ENCODE peak calls at places on chromosomes 13 and 19, in four cellular contexts. J, I, Z and E are unnamed samples.

GRCh38 chr19:55174425-55175116 is 5.5 kb downstream of the SYT5 start:
- DNase-seq in J (no peak), I (no peak), Z (no peak), E (no peak)

GRCh38 chr19:10111405-10111811 is at the start of gene P2RY11:
- DNase-seq in J (no peak), I (no peak), Z (no peak), E (no peak)

GRCh38 chr13:86584301-86584700 is 785.1 kb upstream of the SLITRK6 start:
- DNase-seq in J (no peak), I (no peak), Z (no peak), E (no peak)

GRCh38 chr19:5536337-5536894 is 31.3 kb downstream of the TINCR start:
- DNase-seq in J (peak), I (peak), Z (no peak), E (peak)

GRCh38 chr19:41940443-41941409 is 12.5 kb upstream of the ERFL start:
- DNase-seq in J (no peak), I (no peak), Z (no peak), E (no peak)

GRCh38 chr19:7900931-7901330 is 2.7 kb upstream of the MAP2K7 start:
- DNase-seq in J (no peak), I (no peak), Z (no peak), E (no peak)

GRCh38 chr19:32708457-32708856 is 11.1 kb upstream of the TDRD12 start:
- DNase-seq in J (peak), I (no peak), Z (no peak), E (no peak)

GRCh38 chr19:2239771-2240770 is 3.4 kb downstream of the SF3A2 start:
- DNase-seq in J (peak), I (peak), Z (no peak), E (no peak)

GRCh38 chr13:37427843-37428494 is 170.6 kb downstream of the POSTN start:
- DNase-seq in J (no peak), I (no peak), Z (no peak), E (no peak)

GRCh38 chr19:4909172-4909896 is at the start of gene UHRF1:
- DNase-seq in J (no peak), I (peak), Z (no peak), E (no peak)

GRCh38 chr13:51229731-51230130 is 7.5 kb downstream of the FAM124A start:
- DNase-seq in J (no peak), I (no peak), Z (no peak), E (no peak)

GRCh38 chr13:44104969-44105368 is 225.3 kb downstream of the LACC1 start:
- DNase-seq in J (peak), I (no peak), Z (no peak), E (no peak)

GRCh38 chr19:15292140-15292539 is 40.2 kb downstream of the BRD4 start:
- DNase-seq in J (no peak), I (no peak), Z (no peak), E (no peak)

GRCh38 chr13:112194167-112194530 is 127.2 kb downstream of the SOX1 start:
- DNase-seq in J (no peak), I (no peak), Z (no peak), E (no peak)

GRCh38 chr13:39603424-39603947 is 493 bp upstream of the LHFPL6 start:
- DNase-seq in J (no peak), I (peak), Z (peak), E (no peak)

GRCh38 chr19:52190679-52191293 is 934 bp downstream of the PPP2R1A start:
- DNase-seq in J (no peak), I (no peak), Z (no peak), E (no peak)

GRCh38 chr13:44747179-44747578 is 171.0 kb upstream of the TSC22D1 start:
- DNase-seq in J (no peak), I (no peak), Z (no peak), E (no peak)

GRCh38 chr13:31807090-31807541 is 67.8 kb downstream of the RXFP2 start:
- DNase-seq in J (no peak), I (peak), Z (no peak), E (no peak)

GRCh38 chr13:65901723-65902122 is 1328.4 kb downstream of the PCDH9 start:
- DNase-seq in J (no peak), I (no peak), Z (no peak), E (no peak)

GRCh38 chr19:19276851-19277250 is 3.8 kb upstream of the TM6SF2 start:
- DNase-seq in J (no peak), I (no peak), Z (no peak), E (no peak)

GRCh38 chr13:109595466-109595865 is 190.9 kb downstream of the IRS2 start:
- DNase-seq in J (no peak), I (no peak), Z (no peak), E (no peak)

GRCh38 chr13:90445179-90445578 is 902.3 kb upstream of the MIR17HG start:
- DNase-seq in J (no peak), I (peak), Z (no peak), E (no peak)

DNA sequence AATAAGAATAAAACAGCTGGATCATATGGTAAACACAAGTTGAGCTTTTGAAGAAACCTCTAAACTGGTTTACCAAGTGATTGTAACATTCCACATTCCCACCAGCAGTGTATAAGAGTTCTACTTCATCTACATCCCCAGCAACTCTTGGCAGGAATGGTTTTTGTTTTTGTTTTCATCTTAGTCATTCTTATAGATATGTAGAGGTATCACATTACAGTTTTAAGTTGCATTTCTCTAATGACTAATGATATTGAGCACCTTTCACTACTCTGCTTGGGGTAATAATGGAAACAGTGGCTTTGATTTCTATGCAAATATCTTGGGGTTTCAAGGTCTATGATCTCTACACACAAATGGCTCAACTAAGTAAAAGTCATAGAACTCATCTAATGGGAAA is 614.5 kb downstream of the TBC1D4 start:
- DNase-seq in J (no peak), I (no peak), Z (no peak), E (no peak)
- TF ChIP-seq CTCF in J (no peak), I (no peak), Z (no peak), E (no peak)

GRCh38 chr13:101512650-101513049 is 60.2 kb downstream of the ITGBL1 start:
- DNase-seq in J (no peak), I (peak), Z (no peak), E (no peak)

GRCh38 chr13:101515504-101515903 is 63.0 kb downstream of the ITGBL1 start:
- DNase-seq in J (no peak), I (no peak), Z (no peak), E (no peak)

GRCh38 chr13:101514100-101514499 is 61.6 kb downstream of the ITGBL1 start:
- DNase-seq in J (no peak), I (no peak), Z (no peak), E (no peak)

GRCh38 chr13:101516262-101516661 is 63.8 kb downstream of the ITGBL1 start:
- DNase-seq in J (no peak), I (no peak), Z (no peak), E (no peak)

DNA sequence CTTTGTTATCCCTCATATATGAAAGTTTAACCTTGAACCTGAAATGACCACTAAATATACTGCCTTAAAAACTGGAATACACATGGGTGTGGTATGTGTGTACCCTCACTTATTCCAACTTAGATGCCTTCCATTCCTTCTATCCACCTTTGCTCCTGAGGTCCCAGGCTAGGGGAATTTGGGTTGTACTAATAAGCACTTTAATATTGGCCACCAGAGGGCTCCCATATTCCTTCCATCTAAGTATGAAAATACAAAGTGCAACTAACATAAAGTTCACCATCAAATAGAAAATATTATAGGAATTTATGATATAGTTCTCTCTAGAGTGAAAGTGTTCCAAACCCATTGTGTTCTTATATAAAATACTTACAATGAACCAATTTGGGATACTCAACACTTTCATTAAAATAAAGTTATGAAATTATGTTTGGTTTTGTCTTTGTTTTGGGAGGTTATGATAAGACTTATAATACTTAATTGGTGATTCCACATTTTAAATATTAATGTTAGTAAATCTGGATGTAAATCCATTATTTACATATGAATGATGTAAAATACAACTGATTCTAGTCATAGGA is 62.3 kb downstream of the ITGBL1 start:
- DNase-seq in J (no peak), I (peak), Z (no peak), E (no peak)
- TF ChIP-seq CTCF in J (peak), I (peak), Z (peak), E (peak)

DNA sequence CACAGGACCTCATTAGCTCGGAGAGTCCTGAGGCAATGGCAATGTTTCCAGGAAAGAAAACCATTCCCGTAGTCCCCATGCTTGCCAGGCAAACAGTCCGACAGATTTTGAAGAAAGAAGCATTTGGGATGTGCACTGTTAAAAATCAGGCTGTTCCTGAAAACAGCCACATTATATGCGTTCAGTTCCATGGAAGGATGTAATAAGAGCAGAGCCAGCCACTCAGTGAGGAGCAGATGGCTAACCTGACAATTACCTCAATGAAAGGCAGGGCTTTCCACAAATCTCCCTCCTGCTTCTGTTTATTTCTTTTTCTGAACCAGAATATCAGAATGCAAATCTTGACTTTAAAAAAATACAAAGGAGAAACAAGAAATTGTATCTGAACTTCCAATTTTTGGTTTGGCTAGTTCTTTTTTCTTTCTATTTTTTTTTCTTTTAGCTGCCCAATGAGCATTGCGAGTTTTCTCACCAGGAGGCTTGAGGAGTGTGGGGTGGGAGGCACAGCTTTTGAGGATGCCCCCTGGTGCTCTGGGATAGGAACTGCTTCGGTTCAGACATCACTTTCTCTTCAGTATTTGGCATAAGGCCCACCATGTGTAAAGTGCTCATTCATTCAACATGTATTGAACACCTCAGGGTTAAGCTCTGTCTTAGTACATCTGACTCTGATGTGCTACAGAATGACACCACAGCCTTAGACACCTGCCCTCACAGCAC is 124.2 kb downstream of the TBC1D4 start:
- DNase-seq in J (no peak), I (peak), Z (no peak), E (no peak)
- TF ChIP-seq CTCF in J (peak), I (peak), Z (no peak), E (peak)

DNA sequence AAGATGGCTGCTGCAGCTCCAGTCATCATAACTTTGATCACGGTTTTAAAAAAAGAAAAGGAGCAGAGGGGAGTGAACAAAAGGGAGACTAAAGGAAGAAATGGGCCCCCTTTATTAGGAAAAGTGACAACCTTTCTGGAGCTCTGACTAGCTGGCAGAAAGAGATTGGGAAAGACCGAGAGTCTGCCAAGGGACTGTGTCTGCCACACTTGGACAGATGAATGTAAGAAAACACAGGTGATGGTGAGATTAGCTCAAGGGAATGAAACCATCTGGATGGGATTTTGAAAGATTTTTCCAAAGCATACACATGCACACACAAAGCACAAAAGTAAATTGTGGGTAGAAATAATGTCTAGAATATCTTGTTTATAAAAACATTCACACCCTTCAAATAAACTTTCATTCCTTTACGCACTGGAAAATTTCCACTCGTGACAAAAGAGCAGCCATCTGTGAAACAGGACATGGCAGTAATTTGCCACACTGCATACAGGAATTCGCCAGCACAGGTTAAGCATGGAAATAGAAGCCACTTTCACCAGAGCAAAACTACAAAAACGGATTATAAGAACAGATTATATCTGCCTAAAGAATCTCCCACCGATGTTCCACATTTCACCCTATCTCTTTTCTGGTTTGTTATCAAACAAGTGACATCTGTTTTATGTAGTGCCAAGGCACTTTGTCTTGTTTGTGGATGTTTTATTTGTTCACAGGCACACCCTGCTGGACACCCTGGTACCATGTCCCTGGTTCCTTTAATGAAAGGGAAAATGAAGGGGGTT is 819.5 kb downstream of the DIAPH3 start:
- DNase-seq in J (no peak), I (no peak), Z (no peak), E (no peak)
- TF ChIP-seq CTCF in J (peak), I (no peak), Z (no peak), E (no peak)

GRCh38 chr19:14147797-14148605 is 11.6 kb upstream of the ASF1B start:
- DNase-seq in J (peak), I (peak), Z (peak), E (no peak)
- TF ChIP-seq CTCF in J (peak), I (peak), Z (peak), E (peak)

DNA sequence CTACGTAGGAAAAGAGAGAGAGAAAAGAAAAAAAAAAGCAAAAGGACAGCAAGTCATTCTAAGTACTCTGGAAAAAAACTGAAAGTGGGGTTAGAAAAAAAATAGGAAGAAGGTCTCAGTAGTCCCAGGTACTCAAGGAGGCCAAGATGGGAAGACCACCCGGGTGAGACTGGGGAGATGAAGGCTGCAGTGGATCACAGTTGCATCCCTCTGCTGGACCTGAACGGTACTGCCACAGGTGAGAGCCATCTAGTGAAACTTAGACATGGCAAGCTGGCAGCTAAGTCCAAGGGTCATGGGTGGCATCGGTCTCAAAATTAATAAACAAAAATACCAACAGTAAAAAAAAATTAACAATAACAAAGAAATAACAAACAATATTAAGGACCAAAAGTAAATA is 41.0 kb upstream of the ZNF91 start:
- DNase-seq in J (no peak), I (no peak), Z (no peak), E (no peak)
- TF ChIP-seq CTCF in J (peak), I (no peak), Z (no peak), E (peak)

GRCh38 chr13:73059460-73060250 is 850 bp downstream of the KLF5 start:
- DNase-seq in J (peak), I (peak), Z (peak), E (no peak)
- TF ChIP-seq CTCF in J (no peak), I (peak), Z (no peak), E (peak)

GRCh38 chr19:37909661-37910199 is 2.7 kb downstream of the SIPA1L3 start:
- DNase-seq in J (no peak), I (no peak), Z (no peak), E (no peak)

GRCh38 chr19:37903096-37903495 is 3.3 kb downstream of the WDR87 start:
- DNase-seq in J (no peak), I (no peak), Z (no peak), E (no peak)

GRCh38 chr19:37906868-37907734 is at the start of gene SIPA1L3:
- DNase-seq in J (peak), I (peak), Z (peak), E (peak)

GRCh38 chr19:37907735-37908066 is 693 bp downstream of the SIPA1L3 start:
- DNase-seq in J (no peak), I (no peak), Z (no peak), E (no peak)

GRCh38 chr19:37905936-37906867 is at the start of gene WDR87:
- DNase-seq in J (peak), I (peak), Z (peak), E (peak)
- TF ChIP-seq CTCF in J (no peak), I (peak), Z (no peak), E (no peak)

GRCh38 chr19:35744688-35745327 is 410 bp downstream of the U2AF1L4 start:
- DNase-seq in J (peak), I (peak), Z (peak), E (peak)
- TF ChIP-seq CTCF in J (peak), I (peak), Z (peak), E (peak)

DNA sequence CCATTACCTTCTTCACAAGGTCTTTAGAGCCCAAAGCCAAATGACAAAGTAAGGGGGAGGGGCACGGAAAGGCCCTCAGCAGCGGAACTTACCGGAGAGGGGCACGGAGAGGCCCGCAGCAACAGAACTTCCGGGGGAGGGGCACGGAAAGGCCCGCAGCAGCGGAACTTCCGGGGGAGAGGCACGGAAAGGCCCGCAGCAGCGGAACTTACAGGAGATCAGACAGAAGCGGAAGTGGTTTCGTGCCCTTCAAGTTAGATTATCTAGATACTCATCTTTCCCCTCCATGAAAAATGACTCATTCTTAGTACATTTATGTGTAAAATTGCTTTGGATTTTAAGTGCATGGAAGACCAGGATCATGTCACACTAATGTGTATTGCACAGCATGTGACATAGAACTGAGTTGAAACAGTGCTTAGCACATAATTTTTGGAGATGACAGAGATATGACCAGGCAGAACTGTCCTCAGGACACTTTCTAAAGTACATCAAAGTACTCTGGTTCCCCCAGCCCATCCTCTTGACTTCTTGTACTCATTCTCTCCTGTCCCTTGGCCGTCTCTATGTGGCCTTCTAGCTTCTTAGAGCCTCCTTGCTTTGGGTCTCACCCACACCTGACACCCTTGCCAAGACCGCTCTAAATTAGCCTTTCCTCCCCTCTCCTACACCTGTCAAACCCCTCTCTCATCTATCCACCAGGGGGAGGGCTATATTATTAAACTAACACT is 25.7 kb upstream of the TPTE2 start:
- DNase-seq in J (peak), I (peak), Z (no peak), E (no peak)
- TF ChIP-seq CTCF in J (no peak), I (no peak), Z (no peak), E (no peak)